ENCODE peak calls at places on chromosome 10, in ten cellular contexts. V is smooth muscle cell of the brain vasculature, G is bronchial epithelial cell, I is MCF 10A, A is anterior cingulate cortex, P is NCI-H345, F is Caco-2, K is H54, Q is HT-29, D is cardiac fibroblast. E is an unnamed sample.
A peak's percentile ranks its signal among the peaks of the same experiment; 100 is the strongest.

GRCh38 chr10:127743205-127743604 is 6.2 kb downstream of the FOXI2 start:
- DNase-seq in V (no peak), G (no peak), I (no peak), A (no peak), P (no peak), F (no peak), K (no peak), Q (no peak), D (no peak), E (no peak)

GRCh38 chr10:13690281-13690825 is 103.6 kb downstream of the PRPF18 start:
- DNase-seq in V (peak; percentile 77), G (peak; percentile 93), I (peak; percentile 89), A (no peak), P (peak; percentile 38), F (peak; percentile 21), K (peak; percentile 59), Q (no peak), D (no peak), E (no peak)

GRCh38 chr10:132809237-132810140 is 23.5 kb upstream of the NKX6-2 start:
- DNase-seq in V (no peak), G (no peak), I (no peak), A (no peak), P (no peak), F (peak; percentile 34), K (no peak), Q (no peak), D (no peak), E (no peak)

GRCh38 chr10:60314306-60314940 is 75.3 kb downstream of the ANK3 start:
- DNase-seq in V (no peak), G (peak; percentile 85), I (peak; percentile 75), A (peak; percentile 29), P (no peak), F (no peak), K (no peak), Q (peak; percentile 43), D (peak; percentile 79), E (peak; percentile 29)

GRCh38 chr10:67288688-67289410 is 363.0 kb downstream of the LRRTM3 start:
- DNase-seq in V (no peak), G (no peak), I (no peak), A (no peak), P (no peak), F (no peak), K (no peak), Q (no peak), D (no peak), E (no peak)

GRCh38 chr10:18149401-18149800 is 9.2 kb downstream of the CACNB2 start:
- DNase-seq in V (no peak), G (no peak), I (no peak), A (no peak), P (no peak), F (no peak), K (no peak), Q (no peak), D (no peak), E (no peak)

GRCh38 chr10:133158756-133159610 is 1.0 kb upstream of the KNDC1 start:
- DNase-seq in V (no peak), G (no peak), I (no peak), A (no peak), P (peak; percentile 72), F (peak; percentile 74), K (no peak), Q (peak; percentile 45), D (no peak), E (no peak)

GRCh38 chr10:2920638-2921037 is 146.7 kb upstream of the PFKP start:
- DNase-seq in V (no peak), G (peak; percentile 15), I (no peak), A (no peak), P (peak; percentile 82), F (no peak), K (no peak), Q (no peak), D (no peak), E (no peak)

GRCh38 chr10:58516118-58516517 is 3.4 kb downstream of the BICC1 start:
- DNase-seq in V (no peak), G (no peak), I (no peak), A (no peak), P (no peak), F (no peak), K (no peak), Q (peak; percentile 15), D (no peak), E (no peak)

GRCh38 chr10:44786451-44786850 is 124.7 kb upstream of the TMEM72 start:
- DNase-seq in V (no peak), G (no peak), I (no peak), A (no peak), P (no peak), F (no peak), K (no peak), Q (no peak), D (peak; percentile 75), E (peak; percentile 57)

GRCh38 chr10:124518366-124518765 is 56.7 kb downstream of the LHPP start:
- DNase-seq in V (no peak), G (no peak), I (no peak), A (no peak), P (no peak), F (no peak), K (no peak), Q (no peak), D (no peak), E (no peak)

GRCh38 chr10:88553116-88553752 is 29.9 kb downstream of the RNLS start:
- DNase-seq in V (peak; percentile 43), G (peak; percentile 79), I (peak; percentile 77), A (no peak), P (peak; percentile 32), F (peak; percentile 40), K (peak; percentile 31), Q (peak; percentile 80), D (peak; percentile 91), E (peak; percentile 57)

GRCh38 chr10:72263613-72264241 is 10.0 kb upstream of the DDIT4 start:
- DNase-seq in V (no peak), G (peak; percentile 92), I (peak; percentile 94), A (no peak), P (peak; percentile 90), F (no peak), K (no peak), Q (peak; percentile 94), D (peak; percentile 48), E (no peak)

GRCh38 chr10:31528834-31529233 is 209.8 kb downstream of the ZEB1 start:
- DNase-seq in V (no peak), G (no peak), I (no peak), A (no peak), P (no peak), F (no peak), K (no peak), Q (no peak), D (no peak), E (no peak)

GRCh38 chr10:23702977-23703414 is 264.1 kb downstream of the OTUD1 start:
- DNase-seq in V (no peak), G (peak; percentile 57), I (peak; percentile 81), A (peak; percentile 22), P (peak; percentile 14), F (peak; percentile 78), K (peak; percentile 32), Q (peak; percentile 83), D (peak; percentile 72), E (peak; percentile 31)

GRCh38 chr10:53052765-53053164 is 280.2 kb upstream of the MBL2 start:
- DNase-seq in V (no peak), G (no peak), I (no peak), A (no peak), P (no peak), F (no peak), K (no peak), Q (no peak), D (no peak), E (no peak)

E was measured in AG08396.